ENCODE peak calls at places on chromosomes 2 and 18, in four cellular contexts. V is SK-N-SH, E is fibroblast of lung, L is IMR-90. N is an unnamed sample.
A peak's percentile ranks its signal among the peaks of the same experiment; 100 is the strongest.

GRCh38 chr2:128684523-128684922 is 365.9 kb upstream of the HS6ST1 start:
- DNase-seq in V (no peak), E (no peak), L (no peak), N (no peak)

GRCh38 chr2:96964221-96964905 is 22.0 kb downstream of the FAM178B start:
- DNase-seq in V (no peak), E (no peak), L (no peak), N (no peak)

GRCh38 chr2:195732569-195732968 is 75.5 kb downstream of the SLC39A10 start:
- DNase-seq in V (no peak), E (peak; percentile 78), L (peak; percentile 10), N (no peak)

GRCh38 chr2:237491515-237492118 is 4.6 kb downstream of the MLPH start:
- DNase-seq in V (no peak), E (no peak), L (no peak), N (no peak)

GRCh38 chr18:7330041-7330440 is 99.2 kb downstream of the LRRC30 start:
- DNase-seq in V (no peak), E (no peak), L (no peak), N (no peak)

GRCh38 chr18:62952807-62953206 is 237.5 kb downstream of the PHLPP1 start:
- DNase-seq in V (no peak), E (no peak), L (peak; percentile 57), N (no peak)

GRCh38 chr2:204749319-204749718 is 204.0 kb downstream of the PARD3B start:
- DNase-seq in V (no peak), E (peak; percentile 80), L (peak; percentile 81), N (peak; percentile 82)

GRCh38 chr2:36444206-36444605 is 88.6 kb downstream of the CRIM1 start:
- DNase-seq in V (no peak), E (no peak), L (no peak), N (peak; percentile 64)

GRCh38 chr2:18149660-18150246 is 271.3 kb downstream of the KCNS3 start:
- DNase-seq in V (peak; percentile 57), E (peak; percentile 75), L (peak; percentile 63), N (no peak)

GRCh38 chr18:13800505-13801259 is 23.3 kb upstream of the MC5R start:
- DNase-seq in V (peak; percentile 76), E (peak; percentile 26), L (peak; percentile 18), N (peak; percentile 25)

GRCh38 chr2:152611458-152612231 is 105.6 kb downstream of the PRPF40A start:
- DNase-seq in V (no peak), E (peak; percentile 91), L (peak; percentile 80), N (peak; percentile 69)

GRCh38 chr2:185202416-185202815 is 536.2 kb upstream of the FSIP2 start:
- DNase-seq in V (no peak), E (no peak), L (no peak), N (no peak)

GRCh38 chr18:23397907-23398306 is 55.2 kb upstream of the RIOK3 start:
- DNase-seq in V (no peak), E (no peak), L (no peak), N (no peak)

GRCh38 chr18:75654928-75655745 is 227.6 kb upstream of the SMIM21 start:
- DNase-seq in V (no peak), E (peak; percentile 3), L (no peak), N (no peak)

GRCh38 chr18:54679318-54680149 is 88.5 kb downstream of the DYNAP start:
- DNase-seq in V (peak; percentile 67), E (peak; percentile 91), L (peak; percentile 83), N (peak; percentile 77)

GRCh38 chr2:181978351-181979150 is 7.1 kb upstream of the PPP1R1C start:
- DNase-seq in V (no peak), E (no peak), L (peak; percentile 62), N (peak; percentile 34)

GRCh38 chr2:113123731-113124130 is 3.7 kb upstream of the IL1RN start:
- DNase-seq in V (no peak), E (no peak), L (no peak), N (no peak)
- H3K9ac ChIP-seq in V (no peak overlapping the region), E (no peak overlapping the region), L (no peak overlapping the region), N (no peak overlapping the region)

GRCh38 chr2:186868344-186868743 is 19.4 kb upstream of the ZSWIM2 start:
- DNase-seq in V (peak; percentile 32), E (peak; percentile 66), L (no peak), N (peak; percentile 8)

GRCh38 chr2:186874713-186875112 is 25.7 kb upstream of the ZSWIM2 start:
- DNase-seq in V (no peak), E (no peak), L (no peak), N (no peak)

DNA sequence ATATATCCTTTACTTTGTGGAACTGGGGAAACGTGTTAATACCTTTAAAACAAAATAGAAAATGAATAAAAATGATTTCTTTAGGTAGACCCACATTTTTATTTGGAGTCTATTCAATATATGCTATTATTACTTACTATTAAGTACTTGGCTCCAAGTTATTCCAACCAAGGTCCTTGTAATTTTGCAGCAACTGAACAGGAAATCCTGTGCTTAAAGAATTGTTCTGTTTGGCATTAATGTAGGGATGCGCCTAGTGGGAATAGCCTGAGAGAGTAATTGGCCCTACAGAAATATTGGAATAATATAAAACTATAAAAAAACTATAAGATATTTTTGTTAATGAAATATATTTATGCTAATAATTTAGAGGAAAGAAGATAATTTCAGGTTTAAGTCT is 22.9 kb upstream of the ZSWIM2 start:
- DNase-seq in V (no peak), E (no peak), L (no peak), N (no peak)
- H3K4me3 ChIP-seq in V (no peak overlapping the region), E (no peak overlapping the region), L (no peak overlapping the region), N (no peak overlapping the region)

DNA sequence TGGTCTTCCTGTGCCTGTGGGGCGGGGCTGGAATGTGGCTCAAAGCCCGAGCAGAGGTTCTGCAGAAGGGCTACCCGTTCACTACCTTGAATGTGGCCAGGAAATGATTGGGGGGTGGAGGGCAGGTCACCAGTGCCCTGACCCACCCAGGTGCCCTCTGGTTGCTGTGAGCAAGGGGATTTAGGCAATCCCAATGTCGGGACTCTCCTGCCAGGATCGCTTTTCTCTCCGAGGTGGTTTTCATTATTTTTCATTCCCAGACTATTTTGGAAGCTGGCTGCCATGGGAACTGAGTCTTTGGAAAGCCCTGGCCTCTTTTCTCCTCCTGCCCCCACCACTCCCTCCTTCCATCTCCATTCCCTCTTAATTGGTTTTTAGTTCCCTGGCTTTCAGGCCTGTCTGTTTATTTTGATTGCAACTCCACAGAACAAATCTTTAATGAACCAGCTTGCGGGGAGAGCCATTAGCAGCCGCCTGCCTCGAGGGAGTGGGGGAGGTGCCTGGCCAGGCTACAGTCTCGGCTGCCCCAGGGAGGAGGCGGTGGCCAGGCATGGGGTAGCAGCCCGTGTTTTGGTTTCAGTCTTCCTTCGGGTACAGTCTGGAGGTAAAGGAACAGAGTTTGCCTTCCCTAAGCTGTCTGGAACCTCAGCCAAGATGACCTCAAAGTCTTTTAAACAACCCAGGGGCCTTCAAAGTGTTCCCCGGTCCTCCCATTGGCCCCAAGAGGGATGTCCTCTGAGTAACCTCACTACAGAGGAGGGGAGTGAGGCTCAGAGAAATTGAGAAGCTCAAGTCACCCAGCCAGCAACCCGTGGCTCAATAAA is 114.4 kb upstream of the HAAO start:
- DNase-seq in V (peak; percentile 85), E (peak; percentile 81), L (peak; percentile 27), N (peak; percentile 52)
- H3K9ac ChIP-seq in V (no peak overlapping the region), E (peak overlapping the region; percentile 32), L (no peak overlapping the region), N (peak overlapping the region; percentile 59)

GRCh38 chr2:25294573-25295462 is 46.9 kb downstream of the DNMT3A start:
- DNase-seq in V (peak; percentile 95), E (peak; percentile 37), L (peak; percentile 24), N (no peak)

GRCh38 chr2:25295654-25296053 is 46.1 kb downstream of the DNMT3A start:
- DNase-seq in V (no peak), E (no peak), L (no peak), N (no peak)

GRCh38 chr2:25293145-25293544 is 48.6 kb downstream of the DNMT3A start:
- DNase-seq in V (no peak), E (no peak), L (peak; percentile 22), N (peak; percentile 35)

GRCh38 chr2:25292408-25292807 is 49.3 kb downstream of the DNMT3A start:
- DNase-seq in V (no peak), E (no peak), L (no peak), N (no peak)

GRCh38 chr2:25293958-25294513 is 47.7 kb downstream of the DNMT3A start:
- DNase-seq in V (no peak), E (no peak), L (no peak), N (no peak)
- H3K4me3 ChIP-seq in V (no peak overlapping the region), E (no peak overlapping the region), L (no peak overlapping the region), N (no peak overlapping the region)